ENCODE peak calls at places on chromosomes 3 and 15, in nine cellular contexts. D is head of caudate nucleus; W is small intestine; K is EH; Z is ELR; X is activated CD8-positive, alpha-beta memory T cell treated with anti-CD3 and anti-CD28 coated beads for 48 hours; E is A549; C is GM12865; O is epithelial cell of proximal tubule. T is an unnamed sample.

GRCh38 chr3:39727415-39727814 is 82.0 kb upstream of the MYRIP start:
- DNase-seq in D (no peak), W (no peak), K (no peak), Z (peak; percentile 13), X (no peak), E (no peak), C (no peak), O (no peak), T (peak; percentile 9)

GRCh38 chr3:133937061-133937686 is 41.5 kb upstream of the RAB6B start:
- DNase-seq in D (no peak), W (no peak), K (no peak), Z (no peak), X (no peak), E (no peak), C (no peak), O (no peak), T (no peak)

GRCh38 chr15:88912500-88912921 is 668 bp downstream of the MFGE8 start:
- DNase-seq in D (no peak), W (no peak), K (peak; percentile 49), Z (peak; percentile 35), X (no peak), E (peak; percentile 57), C (no peak), O (no peak), T (peak; percentile 36)

GRCh38 chr3:50971487-50971924 is 296.8 kb downstream of the DOCK3 start:
- DNase-seq in D (no peak), W (peak; percentile 68), K (peak; percentile 51), Z (peak; percentile 65), X (no peak), E (peak; percentile 18), C (peak; percentile 69), O (no peak), T (peak; percentile 59)

GRCh38 chr3:176769547-176770190 is 427.6 kb downstream of the TBL1XR1 start:
- DNase-seq in D (no peak), W (no peak), K (no peak), Z (no peak), X (no peak), E (no peak), C (no peak), O (no peak), T (no peak)

GRCh38 chr3:81638480-81638879 is 123.0 kb downstream of the GBE1 start:
- DNase-seq in D (no peak), W (no peak), K (no peak), Z (no peak), X (no peak), E (no peak), C (no peak), O (no peak), T (no peak)

GRCh38 chr15:72835289-72835890 is 51.8 kb upstream of the ADPGK start:
- DNase-seq in D (no peak), W (peak; percentile 55), K (peak; percentile 10), Z (peak; percentile 6), X (no peak), E (no peak), C (peak; percentile 8), O (no peak), T (peak; percentile 25)

GRCh38 chr15:66780172-66780972 is 78.3 kb downstream of the SMAD6 start:
- DNase-seq in D (no peak), W (peak; percentile 64), K (peak; percentile 91), Z (peak; percentile 94), X (no peak), E (peak; percentile 61), C (no peak), O (peak; percentile 68), T (peak; percentile 64)

GRCh38 chr3:171615281-171615680 is 155.1 kb upstream of the TNIK start:
- DNase-seq in D (no peak), W (no peak), K (no peak), Z (no peak), X (no peak), E (no peak), C (no peak), O (no peak), T (peak; percentile 49)

GRCh38 chr15:29454506-29454905 is 184.9 kb upstream of the NSMCE3 start:
- DNase-seq in D (no peak), W (no peak), K (no peak), Z (no peak), X (no peak), E (no peak), C (no peak), O (no peak), T (no peak)

GRCh38 chr3:22117751-22118346 is 366.8 kb upstream of the ZNF385D start:
- DNase-seq in D (no peak), W (peak; percentile 29), K (peak; percentile 53), Z (peak; percentile 38), X (no peak), E (no peak), C (peak; percentile 43), O (no peak), T (peak; percentile 56)

GRCh38 chr3:46695962-46696922 is 2.8 kb upstream of the ALS2CL start:
- DNase-seq in D (no peak), W (no peak), K (peak; percentile 84), Z (peak; percentile 17), X (no peak), E (no peak), C (peak; percentile 5), O (no peak), T (peak; percentile 32)

GRCh38 chr3:72306800-72307341 is 521.9 kb upstream of the PROK2 start:
- DNase-seq in D (no peak), W (no peak), K (no peak), Z (no peak), X (no peak), E (no peak), C (no peak), O (peak; percentile 63), T (peak; percentile 36)

GRCh38 chr3:179260949-179261765 is 10.2 kb upstream of the KCNMB3 start:
- DNase-seq in D (peak; percentile 26), W (peak; percentile 66), K (peak; percentile 73), Z (peak; percentile 76), X (peak; percentile 30), E (peak; percentile 55), C (peak; percentile 91), O (no peak), T (no peak)

GRCh38 chr15:43522247-43522646 is 4.8 kb downstream of the MAP1A start:
- DNase-seq in D (no peak), W (no peak), K (no peak), Z (no peak), X (no peak), E (no peak), C (no peak), O (no peak), T (no peak)

GRCh38 chr3:175948041-175948440 is 1088.9 kb downstream of the NAALADL2 start:
- DNase-seq in D (no peak), W (no peak), K (no peak), Z (no peak), X (no peak), E (no peak), C (no peak), O (no peak), T (no peak)

GRCh38 chr15:76460871-76461270 is 124.3 kb downstream of the ISL2 start:
- DNase-seq in D (no peak), W (no peak), K (peak; percentile 73), Z (peak; percentile 10), X (no peak), E (no peak), C (no peak), O (no peak), T (no peak)

GRCh38 chr3:95721938-95722337 is 1092.5 kb upstream of the EPHA6 start:
- DNase-seq in D (no peak), W (no peak), K (no peak), Z (no peak), X (no peak), E (no peak), C (peak; percentile 1), O (peak; percentile 48), T (peak; percentile 50)

GRCh38 chr3:73727117-73727802 is 102.5 kb upstream of the PDZRN3 start:
- DNase-seq in D (no peak), W (no peak), K (peak; percentile 97), Z (peak; percentile 44), X (no peak), E (no peak), C (no peak), O (no peak), T (peak; percentile 28)

GRCh38 chr15:35519536-35520149 is 26.3 kb downstream of the DPH6 start:
- DNase-seq in D (no peak), W (peak; percentile 46), K (peak; percentile 67), Z (peak; percentile 62), X (no peak), E (no peak), C (peak; percentile 51), O (no peak), T (peak; percentile 64)

GRCh38 chr3:161957467-161957866 is 460.9 kb downstream of the OTOL1 start:
- DNase-seq in D (no peak), W (no peak), K (peak; percentile 79), Z (peak; percentile 51), X (no peak), E (no peak), C (no peak), O (no peak), T (no peak)

GRCh38 chr3:22729981-22730380 is 473.1 kb upstream of the UBE2E2 start:
- DNase-seq in D (no peak), W (no peak), K (no peak), Z (peak; percentile 3), X (no peak), E (no peak), C (peak; percentile 7), O (no peak), T (peak; percentile 35)

GRCh38 chr3:105351821-105352220 is 14.9 kb upstream of the ALCAM start:
- DNase-seq in D (no peak), W (no peak), K (peak; percentile 76), Z (peak; percentile 88), X (no peak), E (no peak), C (no peak), O (no peak), T (peak; percentile 70)

GRCh38 chr3:184341925-184342324 is 4.5 kb downstream of the FAM131A start:
- DNase-seq in D (no peak), W (peak; percentile 93), K (no peak), Z (no peak), X (no peak), E (no peak), C (no peak), O (no peak), T (peak; percentile 87)

GRCh38 chr3:184235381-184236032 is 6.1 kb downstream of the VWA5B2 start:
- DNase-seq in D (no peak), W (no peak), K (no peak), Z (no peak), X (no peak), E (no peak), C (no peak), O (no peak), T (no peak)

GRCh38 chr3:10154335-10155122 is 10.2 kb upstream of the IRAK2 start:
- DNase-seq in D (no peak), W (no peak), K (no peak), Z (no peak), X (no peak), E (no peak), C (no peak), O (no peak), T (no peak)

GRCh38 chr15:99631256-99631655 is 65.5 kb downstream of the MEF2A start:
- DNase-seq in D (no peak), W (peak; percentile 40), K (no peak), Z (no peak), X (no peak), E (no peak), C (peak; percentile 76), O (no peak), T (no peak)

GRCh38 chr3:9820944-9821343 is 10.9 kb downstream of the TTLL3 start:
- DNase-seq in D (no peak), W (no peak), K (peak; percentile 34), Z (peak; percentile 60), X (no peak), E (no peak), C (no peak), O (no peak), T (peak; percentile 30)

GRCh38 chr15:40445411-40446055 is 4.8 kb downstream of the BAHD1 start:
- DNase-seq in D (no peak), W (no peak), K (peak; percentile 81), Z (peak; percentile 70), X (no peak), E (no peak), C (no peak), O (no peak), T (peak; percentile 56)

GRCh38 chr15:57196865-57197264 is 179.4 kb upstream of the CGNL1 start:
- DNase-seq in D (no peak), W (no peak), K (no peak), Z (no peak), X (no peak), E (no peak), C (no peak), O (no peak), T (peak; percentile 13)

GRCh38 chr3:25338158-25338725 is 89.8 kb upstream of the RARB start:
- DNase-seq in D (no peak), W (no peak), K (peak; percentile 21), Z (no peak), X (no peak), E (no peak), C (no peak), O (peak; percentile 15), T (no peak)

T was measured in MCF 10A.